ENCODE peak calls at places on chromosomes 16 and 17, in five cellular contexts. W is A549, Z is H1, P is HepG2, F is GM12878. K is an unnamed sample.
A peak's percentile ranks its signal among the peaks of the same experiment; 100 is the strongest.

GRCh38 chr17:29709861-29710849 is 87.4 kb upstream of the CORO6 start:
- DNase-seq in F (no peak), W (no peak), P (no peak), Z (no peak), K (no peak)

GRCh38 chr17:60832206-60832605 is 154.6 kb downstream of the BCAS3 start:
- DNase-seq in Z (no peak), W (no peak), F (no peak), P (no peak), K (no peak)

GRCh38 chr17:45946841-45947256 is 52.2 kb upstream of the STH start:
- DNase-seq in W (no peak), P (no peak), F (no peak), Z (no peak), K (no peak)

GRCh38 chr17:75367312-75367711 is 38.2 kb downstream of the GRB2 start:
- DNase-seq in F (no peak), W (peak; percentile 30), Z (no peak), P (no peak), K (no peak)

GRCh38 chr17:36939059-36939943 is 2.0 kb downstream of the LHX1 start:
- DNase-seq in W (no peak), F (no peak), P (no peak), Z (no peak), K (no peak)

GRCh38 chr16:58366247-58367031 is 25.8 kb upstream of the GINS3 start:
- DNase-seq in F (no peak), P (peak; percentile 6), Z (no peak), W (peak; percentile 21), K (no peak)

GRCh38 chr17:16019347-16019746 is 19.7 kb downstream of the TTC19 start:
- DNase-seq in Z (no peak), W (no peak), F (no peak), P (no peak), K (no peak)

GRCh38 chr17:50060951-50061712 is 5.2 kb downstream of the ITGA3 start:
- DNase-seq in Z (no peak), W (no peak), F (no peak), P (no peak), K (no peak)

GRCh38 chr16:81752225-81752875 is 26.7 kb upstream of the PLCG2 start:
- DNase-seq in F (peak; percentile 72), Z (no peak), P (no peak), W (no peak), K (peak; percentile 84)

GRCh38 chr16:24771132-24771778 is 41.8 kb downstream of the TNRC6A start:
- DNase-seq in P (no peak), W (no peak), F (no peak), Z (no peak), K (no peak)

GRCh38 chr16:88983771-88984687 is 7.0 kb upstream of the CBFA2T3 start:
- DNase-seq in W (no peak), F (no peak), P (no peak), Z (no peak), K (no peak)

GRCh38 chr17:82548681-82549303 is 29.3 kb downstream of the FOXK2 start:
- DNase-seq in W (no peak), F (no peak), P (no peak), Z (no peak), K (peak; percentile 54)

GRCh38 chr16:53946745-53947386 is 242.9 kb downstream of the FTO start:
- DNase-seq in Z (no peak), F (no peak), W (no peak), P (no peak), K (no peak)

GRCh38 chr16:82263456-82264159 is 93.6 kb upstream of the MPHOSPH6 start:
- DNase-seq in Z (no peak), F (peak; percentile 5), P (peak; percentile 56), W (peak; percentile 51), K (peak; percentile 86)

GRCh38 chr16:77590707-77591106 is 131.6 kb upstream of the NUDT7 start:
- DNase-seq in F (no peak), Z (no peak), P (peak; percentile 10), W (no peak), K (no peak)

GRCh38 chr16:77592021-77592420 is 130.3 kb upstream of the NUDT7 start:
- DNase-seq in Z (no peak), F (no peak), P (no peak), W (no peak), K (no peak)

GRCh38 chr16:77589071-77589755 is 133.1 kb upstream of the NUDT7 start:
- DNase-seq in P (no peak), W (no peak), Z (no peak), F (no peak), K (no peak)

GRCh38 chr16:77594057-77594456 is 128.3 kb upstream of the NUDT7 start:
- DNase-seq in Z (no peak), F (no peak), W (no peak), P (no peak), K (no peak)

GRCh38 chr16:77591347-77591746 is 131.0 kb upstream of the NUDT7 start:
- DNase-seq in P (no peak), Z (no peak), W (no peak), F (no peak), K (no peak)
- TF ChIP-seq HDAC2 in P (no peak), Z (no peak), W (no peak), F (no peak), K (no peak)

GRCh38 chr17:20203761-20204263 is 194.7 kb downstream of the SPECC1 start:
- DNase-seq in P (no peak), W (no peak), F (peak; percentile 76), Z (no peak), K (no peak)
- TF ChIP-seq HDAC2 in P (no peak), W (no peak), F (no peak), Z (no peak), K (no peak)

DNA sequence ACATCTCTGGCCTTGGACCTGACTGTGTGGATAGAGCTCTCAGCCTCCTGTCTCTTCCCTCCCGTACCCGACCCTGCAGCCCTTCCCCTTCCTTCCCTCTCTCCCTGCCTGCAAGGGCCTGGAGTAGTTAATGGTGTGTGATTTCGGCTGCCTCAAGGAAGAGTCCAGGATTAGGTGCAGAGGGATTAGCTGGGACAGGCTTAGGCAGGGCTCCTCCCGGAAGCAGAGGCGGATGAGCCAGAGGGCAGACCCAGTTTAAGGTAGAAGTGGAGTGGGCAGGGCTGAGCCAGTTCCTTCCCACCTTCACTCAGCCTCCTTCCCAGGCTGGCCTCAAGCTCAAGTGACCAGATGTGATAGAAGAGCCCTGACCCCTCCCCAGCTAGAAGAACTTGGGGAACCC is 16.7 kb downstream of the GUCY2D start:
- DNase-seq in W (no peak), F (no peak), P (no peak), Z (no peak), K (no peak)
- TF ChIP-seq HDAC2 in W (no peak), F (no peak), P (no peak), Z (no peak), K (no peak)

GRCh38 chr17:2695243-2695960 is 16.2 kb downstream of the CLUH start:
- DNase-seq in W (no peak), F (no peak), P (no peak), Z (no peak), K (no peak)
- TF ChIP-seq HDAC2 in W (no peak), F (no peak), P (no peak), Z (no peak), K (no peak)

GRCh38 chr16:3065742-3066439 is 451 bp downstream of the IL32 start:
- DNase-seq in W (no peak), Z (no peak), P (no peak), F (no peak), K (no peak)

GRCh38 chr16:3063617-3064389 is 1.6 kb upstream of the IL32 start:
- DNase-seq in W (no peak), F (no peak), P (no peak), Z (no peak), K (no peak)

GRCh38 chr16:3062553-3062952 is 2.9 kb upstream of the IL32 start:
- DNase-seq in P (no peak), W (no peak), F (no peak), Z (no peak), K (no peak)

GRCh38 chr16:3066440-3066748 is 954 bp downstream of the IL32 start:
- DNase-seq in F (no peak), W (no peak), Z (no peak), P (no peak), K (no peak)

GRCh38 chr16:3065069-3065741 is at the start of gene IL32:
- DNase-seq in P (peak; percentile 87), F (no peak), W (peak; percentile 71), Z (no peak), K (no peak)
- TF ChIP-seq HDAC2 in P (peak; percentile 67), F (no peak), W (no peak), Z (no peak), K (no peak)

DNA sequence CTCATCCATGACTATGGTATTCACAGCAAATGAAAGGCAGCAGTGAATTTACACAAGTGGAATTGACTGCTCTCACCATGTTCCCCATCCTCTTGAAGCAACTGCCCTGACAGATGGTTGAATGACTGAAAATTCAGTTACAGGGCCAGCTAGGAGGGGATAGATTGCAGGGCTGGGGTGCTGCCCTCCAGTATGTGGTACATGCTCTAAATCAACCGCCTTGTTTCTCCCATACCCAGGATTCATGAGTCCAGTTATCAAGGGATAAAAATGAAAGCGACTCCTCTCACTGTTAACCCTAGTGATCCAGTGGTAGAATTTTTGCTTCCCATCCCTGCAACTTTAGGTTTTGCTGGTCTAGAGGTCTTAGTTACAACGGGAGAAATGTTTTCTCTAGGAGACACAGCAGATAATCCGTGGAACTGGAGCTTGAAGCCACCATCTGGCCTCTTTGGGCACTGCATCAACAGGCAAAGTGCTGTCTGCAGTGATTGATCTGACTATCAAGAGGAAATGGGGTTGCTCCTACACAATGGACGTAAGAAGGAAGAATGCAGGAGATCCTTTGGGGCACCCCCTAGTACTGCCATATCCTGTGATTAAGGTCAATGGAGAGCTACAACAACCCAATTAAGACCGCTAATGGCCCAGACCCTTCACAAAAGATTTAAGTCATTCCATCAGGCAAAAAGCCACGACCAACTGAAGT is 32.0 kb downstream of the SCPEP1 start:
- DNase-seq in P (peak; percentile 43), F (peak; percentile 51), W (peak; percentile 79), Z (peak; percentile 50), K (peak; percentile 73)
- TF ChIP-seq HDAC2 in P (no peak), F (no peak), W (no peak), Z (no peak), K (peak; percentile 53)

DNA sequence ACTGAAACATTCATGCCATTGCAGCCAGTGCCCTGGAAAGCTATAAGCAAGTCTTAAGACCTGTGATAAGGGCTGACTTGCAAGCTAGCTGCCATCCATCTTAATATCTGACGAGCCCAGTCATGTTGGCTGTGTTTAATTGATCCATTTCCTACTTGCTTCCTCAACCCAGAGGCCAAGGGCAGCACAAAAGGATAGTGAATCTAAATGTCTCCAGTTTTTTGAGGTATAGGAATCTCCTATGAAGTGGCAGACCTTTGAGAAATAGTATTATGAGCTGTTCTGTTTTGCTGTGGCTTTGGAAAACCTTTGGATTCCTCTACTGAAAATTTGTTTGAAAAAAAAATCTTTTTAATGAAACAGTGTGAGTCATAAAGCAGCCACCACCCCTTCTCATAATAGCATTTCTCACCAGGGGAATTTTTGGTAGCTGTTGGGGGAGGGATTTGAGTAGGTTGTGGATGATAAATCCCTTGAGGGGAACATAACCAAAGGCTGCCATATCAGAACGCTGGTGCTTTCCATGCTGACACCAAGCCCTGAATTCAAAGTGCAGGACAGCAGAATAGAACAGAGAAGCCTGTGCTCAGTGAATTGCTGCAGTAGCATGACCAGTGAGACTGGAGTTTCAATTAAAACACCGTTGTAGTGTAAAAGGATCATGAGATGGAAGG is 12.9 kb downstream of the ZNRF1 start:
- DNase-seq in P (no peak), Z (no peak), F (peak; percentile 92), W (no peak), K (peak; percentile 43)
- TF ChIP-seq HDAC2 in P (no peak), Z (no peak), F (no peak), W (no peak), K (no peak)

GRCh38 chr16:85390511-85391174 is 222.5 kb upstream of the GSE1 start:
- DNase-seq in P (peak; percentile 90), Z (no peak), W (peak; percentile 90), F (no peak), K (peak; percentile 90)
- TF ChIP-seq HDAC2 in P (peak; percentile 36), Z (no peak), W (no peak), F (no peak), K (no peak)